ENCODE peak calls at places on chromosome 21, in four cellular contexts. G is thoracic aorta, B is cardiac muscle cell, X is fibroblast of lung. S is an unnamed sample.
A peak's percentile ranks its signal among the peaks of the same experiment; 100 is the strongest.

GRCh38 chr21:45365608-45366241 is 39.2 kb upstream of the COL18A1 start:
- DNase-seq in G (no peak), B (no peak), X (peak; percentile 87), S (no peak)

GRCh38 chr21:23887709-23888303 is 1719.5 kb downstream of the MRPL39 start:
- DNase-seq in G (no peak), B (no peak), X (no peak), S (no peak)

GRCh38 chr21:29812947-29813346 is 126.8 kb downstream of the GRIK1 start:
- DNase-seq in G (no peak), B (no peak), X (no peak), S (no peak)

GRCh38 chr21:29332461-29333354 is 34.0 kb downstream of the BACH1 start:
- DNase-seq in G (no peak), B (no peak), X (peak; percentile 83), S (no peak)

GRCh38 chr21:46429754-46430681 is 28.7 kb upstream of the DIP2A start:
- DNase-seq in G (no peak), B (no peak), X (no peak), S (no peak)

GRCh38 chr21:42468511-42469131 is 27.4 kb downstream of the RSPH1 start:
- DNase-seq in G (no peak), B (no peak), X (peak; percentile 8), S (peak; percentile 73)

GRCh38 chr21:45327458-45328197 is 39.9 kb upstream of the POFUT2 start:
- DNase-seq in G (no peak), B (no peak), X (no peak), S (no peak)

GRCh38 chr21:44949161-44950015 is 9.6 kb downstream of the SLX9 start:
- DNase-seq in G (no peak), B (peak; percentile 90), X (peak; percentile 46), S (peak; percentile 84)

GRCh38 chr21:29540289-29540688 is 241.6 kb downstream of the BACH1 start:
- DNase-seq in G (no peak), B (no peak), X (no peak), S (no peak)

GRCh38 chr21:40704141-40704540 is 142.8 kb downstream of the DSCAM start:
- DNase-seq in G (no peak), B (no peak), X (no peak), S (no peak)

GRCh38 chr21:41350436-41351155 is 11.2 kb upstream of the MX2 start:
- DNase-seq in G (no peak), B (no peak), X (no peak), S (no peak)

GRCh38 chr21:45548711-45549491 is 6.7 kb upstream of the SLC19A1 start:
- DNase-seq in G (no peak), B (no peak), X (no peak), S (no peak)

GRCh38 chr21:42570841-42571387 is 57.3 kb downstream of the SLC37A1 start:
- DNase-seq in G (no peak), B (no peak), X (no peak), S (peak; percentile 55)

GRCh38 chr21:39869141-39869818 is 2.0 kb downstream of the PCP4 start:
- DNase-seq in G (no peak), B (no peak), X (no peak), S (no peak)

GRCh38 chr21:46150491-46151121 is 4.8 kb downstream of the FTCD start:
- DNase-seq in G (no peak), B (no peak), X (no peak), S (no peak)

GRCh38 chr21:29025328-29025713 is 853 bp downstream of the USP16 start:
- DNase-seq in G (no peak), B (peak; percentile 5), X (peak; percentile 26), S (no peak)

GRCh38 chr21:42839271-42840231 is 39.8 kb downstream of the WDR4 start:
- DNase-seq in G (no peak), B (no peak), X (no peak), S (no peak)

GRCh38 chr21:16291296-16291695 is 561.5 kb downstream of the USP25 start:
- DNase-seq in G (no peak), B (no peak), X (no peak), S (no peak)

GRCh38 chr21:45405819-45406762 is 1.1 kb downstream of the COL18A1 start:
- DNase-seq in G (no peak), B (peak; percentile 85), X (peak; percentile 68), S (no peak)

GRCh38 chr21:46027855-46028493 is 46.4 kb downstream of the COL6A1 start:
- DNase-seq in G (no peak), B (no peak), X (peak; percentile 51), S (no peak)

GRCh38 chr21:17802568-17802967 is 16.6 kb downstream of the C21orf91 start:
- DNase-seq in G (no peak), B (no peak), X (peak; percentile 74), S (no peak)

GRCh38 chr21:42865361-42866160 is 13.8 kb downstream of the WDR4 start:
- DNase-seq in G (no peak), B (no peak), X (no peak), S (no peak)

GRCh38 chr21:16891821-16892220 is 621.0 kb upstream of the CXADR start:
- DNase-seq in G (no peak), B (no peak), X (peak; percentile 97), S (peak; percentile 58)

GRCh38 chr21:45457161-45457831 is 52.3 kb downstream of the COL18A1 start:
- DNase-seq in G (no peak), B (no peak), X (no peak), S (no peak)

GRCh38 chr21:38984568-38984967 is 178.8 kb downstream of the ETS2 start:
- DNase-seq in G (no peak), B (no peak), X (no peak), S (no peak)

GRCh38 chr21:45154511-45155508 is 80.4 kb downstream of the ADARB1 start:
- DNase-seq in G (no peak), B (peak; percentile 51), X (peak; percentile 86), S (no peak)

GRCh38 chr21:43865471-43866181 is 603 bp downstream of the AGPAT3 start:
- DNase-seq in G (no peak), B (peak; percentile 28), X (peak; percentile 26), S (no peak)

GRCh38 chr21:43369124-43369523 is 57.8 kb downstream of the SIK1 start:
- DNase-seq in G (no peak), B (no peak), X (peak; percentile 43), S (no peak)

GRCh38 chr21:25421327-25422028 is 185.8 kb downstream of the MRPL39 start:
- DNase-seq in G (no peak), B (peak; percentile 67), X (peak; percentile 26), S (no peak)

GRCh38 chr21:39050839-39051560 is 132.3 kb downstream of the PSMG1 start:
- DNase-seq in G (no peak), B (no peak), X (no peak), S (no peak)

GRCh38 chr21:43997766-43998742 is 14.1 kb upstream of the TRAPPC10 start:
- DNase-seq in G (no peak), B (no peak), X (no peak), S (no peak)

GRCh38 chr21:23664193-23664694 is 1943.0 kb downstream of the MRPL39 start:
- DNase-seq in G (no peak), B (peak; percentile 32), X (no peak), S (no peak)

GRCh38 chr21:30340714-30341573 is 3.5 kb upstream of the KRTAP27-1 start:
- DNase-seq in G (no peak), B (peak; percentile 65), X (peak; percentile 5), S (peak; percentile 15)

GRCh38 chr21:43767498-43767979 is 8.6 kb downstream of the CSTB start:
- DNase-seq in G (no peak), B (no peak), X (no peak), S (no peak)

GRCh38 chr21:28793043-28793442 is 199.6 kb downstream of the LTN1 start:
- DNase-seq in G (no peak), B (peak; percentile 67), X (peak; percentile 21), S (no peak)

GRCh38 chr21:44539991-44540666 is at the start of gene KRTAP10-1:
- DNase-seq in G (no peak), B (no peak), X (no peak), S (no peak)

GRCh38 chr21:28991861-28992525 is 684 bp downstream of the LTN1 start:
- DNase-seq in G (no peak), B (peak; percentile 2), X (no peak), S (peak; percentile 10)

GRCh38 chr21:42453301-42454220 is 42.5 kb downstream of the RSPH1 start:
- DNase-seq in G (no peak), B (no peak), X (no peak), S (no peak)

GRCh38 chr21:34881894-34882371 is 167.2 kb downstream of the RUNX1 start:
- DNase-seq in G (no peak), B (no peak), X (peak; percentile 91), S (no peak)

GRCh38 chr21:34878501-34878900 is 170.6 kb downstream of the RUNX1 start:
- DNase-seq in G (no peak), B (no peak), X (peak; percentile 58), S (no peak)

GRCh38 chr21:34878940-34879339 is 170.2 kb downstream of the RUNX1 start:
- DNase-seq in G (no peak), B (no peak), X (no peak), S (no peak)

GRCh38 chr21:34881421-34881820 is 167.7 kb downstream of the RUNX1 start:
- DNase-seq in G (no peak), B (no peak), X (peak; percentile 92), S (no peak)

GRCh38 chr21:34880401-34880800 is 168.7 kb downstream of the RUNX1 start:
- DNase-seq in G (no peak), B (no peak), X (no peak), S (no peak)
- H3K4me3 ChIP-seq in G (no peak overlapping the region), B (no peak overlapping the region), X (peak overlapping the region; percentile 44), S (no peak overlapping the region)

DNA sequence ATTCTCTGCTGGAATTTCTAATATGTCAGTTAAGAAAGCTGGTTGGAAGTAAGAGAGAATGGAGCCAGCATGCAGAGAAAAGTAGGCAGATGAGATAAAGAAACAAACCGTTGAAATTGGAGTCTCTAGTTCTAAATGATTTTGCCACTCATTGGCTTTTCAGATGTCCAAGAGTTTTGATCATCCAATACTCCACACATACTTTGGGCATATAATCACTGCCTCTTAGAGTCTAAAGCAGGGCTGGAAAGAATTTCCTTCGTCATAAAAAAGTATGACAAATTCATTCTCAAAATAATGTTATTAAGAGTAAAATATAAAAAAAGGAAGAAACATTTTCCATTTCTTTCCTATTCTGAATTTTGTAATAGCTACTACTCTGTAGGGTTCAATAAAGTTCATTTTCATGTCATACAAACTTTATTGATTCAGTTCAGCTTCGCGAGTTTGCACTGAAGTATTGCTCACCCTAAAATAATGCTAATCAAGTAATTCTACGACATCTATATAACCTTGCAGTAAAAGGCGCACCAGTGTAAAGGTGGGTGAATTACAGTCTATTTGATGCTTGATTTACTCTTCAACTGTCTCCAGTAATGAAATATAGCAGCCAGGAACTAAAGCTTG is 1556.6 kb downstream of the NCAM2 start:
- DNase-seq in G (no peak), B (no peak), X (no peak), S (no peak)
- H3K4me1 ChIP-seq in G (no peaks in the 10 kb centered on the region), B (no peaks in the 10 kb centered on the region), X (no peaks in the 10 kb centered on the region), S (no peaks in the 10 kb centered on the region)

GRCh38 chr21:34544032-34544496 is 32.1 kb upstream of the KCNE1 start:
- DNase-seq in G (no peak), B (peak; percentile 57), X (peak; percentile 77), S (peak; percentile 77)
- TF ChIP-seq CTCF in G (peak; percentile 63), B (peak; percentile 76), X (peak; percentile 40), S (no peak)

GRCh38 chr21:26447932-26448331 is 125.2 kb downstream of the CYYR1 start:
- DNase-seq in G (no peak), B (no peak), X (peak; percentile 25), S (no peak)

GRCh38 chr21:26445440-26445839 is 127.6 kb downstream of the CYYR1 start:
- DNase-seq in G (no peak), B (no peak), X (peak; percentile 90), S (no peak)

GRCh38 chr21:26449161-26449560 is 123.9 kb downstream of the CYYR1 start:
- DNase-seq in G (no peak), B (peak; percentile 36), X (peak; percentile 69), S (no peak)

GRCh38 chr21:26451014-26451740 is 121.9 kb downstream of the CYYR1 start:
- DNase-seq in G (no peak), B (no peak), X (peak; percentile 21), S (no peak)

GRCh38 chr21:26448751-26449150 is 124.3 kb downstream of the CYYR1 start:
- DNase-seq in G (no peak), B (no peak), X (peak; percentile 10), S (no peak)
- H3K4me3 ChIP-seq in G (peak overlapping the region; percentile 53), B (no peak overlapping the region), X (no peak overlapping the region), S (no peak overlapping the region)